ENCODE peak calls at places on chromosome 15, in seven cellular contexts. V is neural progenitor cell, L is fibroblast of lung, T is astrocyte, Z is GM12878, E is K562, F is endothelial cell of umbilical vein. O is an unnamed sample.
A peak's percentile ranks its signal among the peaks of the same experiment; 100 is the strongest.

GRCh38 chr15:80948651-80949292 is 40.8 kb downstream of the MESD start:
- DNase-seq in L (no peak), V (no peak), Z (no peak), T (no peak), F (no peak), E (no peak), O (no peak)

GRCh38 chr15:89116404-89116803 is 28.1 kb downstream of the ABHD2 start:
- DNase-seq in V (no peak), T (peak; percentile 58), F (no peak), L (no peak), Z (no peak), E (no peak), O (no peak)

GRCh38 chr15:74036271-74037170 is 42.0 kb downstream of the PML start:
- DNase-seq in T (peak; percentile 22), V (peak; percentile 82), E (peak; percentile 34), F (peak; percentile 59), Z (no peak), L (peak; percentile 79), O (peak; percentile 79)

GRCh38 chr15:75904241-75904631 is 558 bp downstream of the FBXO22 start:
- DNase-seq in L (peak; percentile 34), V (peak; percentile 72), Z (no peak), F (peak; percentile 56), E (no peak), T (peak; percentile 41), O (peak; percentile 61)

GRCh38 chr15:31271224-31271635 is 55.4 kb upstream of the KLF13 start:
- DNase-seq in F (no peak), Z (no peak), L (no peak), V (peak; percentile 0), E (no peak), T (no peak), O (no peak)

GRCh38 chr15:86164222-86164898 is 84.7 kb downstream of the AGBL1 start:
- DNase-seq in Z (no peak), V (no peak), L (no peak), T (peak; percentile 70), F (no peak), E (no peak), O (peak; percentile 68)

GRCh38 chr15:41971893-41972340 is 440 bp downstream of the EHD4 start:
- DNase-seq in F (peak; percentile 26), L (no peak), E (peak; percentile 56), T (no peak), Z (no peak), V (peak; percentile 69), O (peak; percentile 67)

GRCh38 chr15:40776537-40777141 is 6.9 kb downstream of the C15orf62 start:
- DNase-seq in T (peak; percentile 71), L (peak; percentile 54), V (no peak), Z (no peak), F (no peak), E (no peak), O (no peak)

GRCh38 chr15:63504979-63505841 is 817 bp downstream of the USP3 start:
- DNase-seq in F (peak; percentile 75), E (peak; percentile 44), L (peak; percentile 62), V (peak; percentile 79), Z (no peak), T (peak; percentile 45), O (peak; percentile 76)

GRCh38 chr15:65818927-65819562 is 27.0 kb upstream of the DENND4A start:
- DNase-seq in F (peak; percentile 95), Z (peak; percentile 78), E (no peak), V (no peak), L (no peak), T (no peak), O (no peak)

GRCh38 chr15:46735115-46735514 is 982.2 kb upstream of the SEMA6D start:
- DNase-seq in V (no peak), F (no peak), E (no peak), Z (peak; percentile 13), L (no peak), T (no peak), O (no peak)

GRCh38 chr15:98896002-98896721 is 111.4 kb downstream of the PGPEP1L start:
- DNase-seq in L (peak; percentile 79), V (no peak), F (peak; percentile 39), Z (no peak), E (no peak), T (peak; percentile 90), O (no peak)

GRCh38 chr15:88904808-88905327 is 8.3 kb downstream of the MFGE8 start:
- DNase-seq in E (peak; percentile 85), V (peak; percentile 89), L (peak; percentile 79), T (no peak), Z (peak; percentile 32), F (peak; percentile 78), O (peak; percentile 90)

GRCh38 chr15:69443032-69443611 is 9.5 kb upstream of the RPLP1 start:
- DNase-seq in E (no peak), F (no peak), T (no peak), Z (no peak), V (no peak), L (no peak), O (no peak)

GRCh38 chr15:35107122-35107521 is 22.0 kb upstream of the NANOGP8 start:
- DNase-seq in E (no peak), L (no peak), T (no peak), F (no peak), V (no peak), Z (no peak), O (no peak)

GRCh38 chr15:40354408-40355171 is 3.4 kb upstream of the DISP2 start:
- DNase-seq in E (peak; percentile 71), V (peak; percentile 65), L (peak; percentile 43), Z (no peak), T (peak; percentile 17), F (peak; percentile 33), O (peak; percentile 72)

GRCh38 chr15:85792872-85793621 is 1.7 kb downstream of the KLHL25 start:
- DNase-seq in E (no peak), V (no peak), T (no peak), Z (no peak), F (no peak), L (no peak), O (no peak)

GRCh38 chr15:77819841-77820728 is 187.4 kb upstream of the LINGO1 start:
- DNase-seq in T (no peak), Z (no peak), E (peak; percentile 69), F (peak; percentile 5), L (no peak), V (peak; percentile 82), O (peak; percentile 71)

GRCh38 chr15:77816983-77817382 is 184.3 kb upstream of the LINGO1 start:
- DNase-seq in F (no peak), E (no peak), V (peak; percentile 38), L (no peak), T (no peak), Z (no peak), O (no peak)

GRCh38 chr15:77819271-77819806 is 186.6 kb upstream of the LINGO1 start:
- DNase-seq in V (peak; percentile 71), Z (no peak), T (no peak), E (no peak), F (no peak), L (no peak), O (peak; percentile 30)

GRCh38 chr15:77817434-77817833 is 184.7 kb upstream of the LINGO1 start:
- DNase-seq in Z (no peak), V (peak; percentile 75), F (no peak), T (no peak), L (no peak), E (no peak), O (no peak)

GRCh38 chr15:77818484-77819270 is 186.0 kb upstream of the LINGO1 start:
- DNase-seq in E (no peak), F (no peak), T (no peak), L (no peak), Z (no peak), V (peak; percentile 41), O (no peak)
- TF ChIP-seq EZH2 in E (no peak), F (no peak), T (no peak), L (no peak), Z (no peak), V (peak; percentile 33), O (no peak)

GRCh38 chr15:33150516-33150915 is 44.0 kb downstream of the FMN1 start:
- DNase-seq in T (no peak), V (peak; percentile 35), L (no peak), Z (no peak), E (no peak), F (no peak), O (no peak)
- H3K4me2 ChIP-seq in T (no peak overlapping the region), V (peak overlapping the region; percentile 19), L (no peak overlapping the region), Z (no peak overlapping the region), E (no peak overlapping the region), F (no peak overlapping the region), O (no peak overlapping the region)

GRCh38 chr15:52788099-52788986 is 1.8 kb downstream of the ONECUT1 start:
- DNase-seq in F (no peak), L (no peak), Z (no peak), E (no peak), T (no peak), V (peak; percentile 31), O (no peak)
- TF ChIP-seq EZH2 in F (peak; percentile 89), L (peak; percentile 50), Z (no peak), E (no peak), T (peak; percentile 87), V (peak; percentile 86), O (peak; percentile 85)

GRCh38 chr15:90203473-90203872 is 2.3 kb downstream of the SEMA4B start:
- DNase-seq in V (no peak), Z (no peak), T (no peak), E (no peak), F (no peak), L (no peak), O (no peak)
- H3K4me2 ChIP-seq in V (no peak overlapping the region), Z (no peak overlapping the region), T (no peak overlapping the region), E (no peak overlapping the region), F (no peak overlapping the region), L (no peak overlapping the region), O (peak overlapping the region; percentile 97)

GRCh38 chr15:60001642-60002527 is 2.2 kb upstream of the FOXB1 start:
- DNase-seq in V (peak; percentile 36), Z (no peak), E (no peak), F (no peak), T (no peak), L (no peak), O (no peak)

GRCh38 chr15:59999558-60000112 is 4.5 kb upstream of the FOXB1 start:
- DNase-seq in E (no peak), F (no peak), Z (no peak), V (peak; percentile 54), L (no peak), T (no peak), O (no peak)

GRCh38 chr15:60002528-60003218 is 1.4 kb upstream of the FOXB1 start:
- DNase-seq in E (no peak), T (no peak), F (no peak), V (no peak), L (no peak), Z (no peak), O (no peak)

GRCh38 chr15:60000113-60000823 is 3.8 kb upstream of the FOXB1 start:
- DNase-seq in Z (no peak), E (no peak), V (peak; percentile 80), F (no peak), L (no peak), T (no peak), O (no peak)

GRCh38 chr15:60000824-60001641 is 3.1 kb upstream of the FOXB1 start:
- DNase-seq in Z (no peak), L (peak; percentile 19), E (no peak), V (peak; percentile 60), T (no peak), F (no peak), O (no peak)
- TF ChIP-seq EZH2 in Z (no peak), L (no peak), E (no peak), V (no peak), T (no peak), F (peak; percentile 68), O (peak; percentile 44)

GRCh38 chr15:64810499-64811326 is 14.7 kb downstream of the PIF1 start:
- DNase-seq in L (no peak), F (no peak), T (no peak), Z (no peak), E (no peak), V (no peak), O (no peak)
- H3K4me2 ChIP-seq in L (no peak overlapping the region), F (no peak overlapping the region), T (peak overlapping the region; percentile 25), Z (no peak overlapping the region), E (no peak overlapping the region), V (peak overlapping the region; percentile 51), O (no peak overlapping the region)

O was measured in hepatocyte.